ENCODE peak calls at places on chromosome 11, in four cellular contexts. One of them, this sample, is unnamed. For H3K4me1, the result is how much of the 10 kb centered on the place peaks cover.

GRCh38 chr11:93407777-93408401 is 77.3 kb downstream of the DEUP1 start:
- DNase-seq in sigmoid colon: no peak
- DNase-seq in CD4-positive, CD25-positive, alpha-beta regulatory T cell: no peak
- DNase-seq in kidney: no peak
- DNase-seq in this sample: no peak

GRCh38 chr11:66868726-66869291 is 11.9 kb downstream of the LRFN4 start:
- DNase-seq in sigmoid colon: no peak
- DNase-seq in kidney: peak
- DNase-seq in CD4-positive, CD25-positive, alpha-beta regulatory T cell: peak
- DNase-seq in this sample: peak

GRCh38 chr11:122711362-122711761 is 55.8 kb downstream of the UBASH3B start:
- DNase-seq in kidney: no peak
- DNase-seq in CD4-positive, CD25-positive, alpha-beta regulatory T cell: no peak
- DNase-seq in sigmoid colon: peak
- DNase-seq in this sample: no peak

GRCh38 chr11:126385991-126386728 is 30.7 kb downstream of the ST3GAL4 start:
- DNase-seq in sigmoid colon: no peak
- DNase-seq in kidney: no peak
- DNase-seq in CD4-positive, CD25-positive, alpha-beta regulatory T cell: no peak
- DNase-seq in this sample: no peak

GRCh38 chr11:60987577-60988277 is 16.2 kb downstream of the CD6 start:
- DNase-seq in kidney: no peak
- DNase-seq in sigmoid colon: no peak
- DNase-seq in CD4-positive, CD25-positive, alpha-beta regulatory T cell: peak
- DNase-seq in this sample: no peak

GRCh38 chr11:30206249-30206996 is 24.4 kb upstream of the FSHB start:
- DNase-seq in sigmoid colon: no peak
- DNase-seq in CD4-positive, CD25-positive, alpha-beta regulatory T cell: no peak
- DNase-seq in kidney: no peak
- DNase-seq in this sample: no peak

GRCh38 chr11:119248750-119249670 is 42.9 kb downstream of the CBL start:
- DNase-seq in sigmoid colon: no peak
- DNase-seq in CD4-positive, CD25-positive, alpha-beta regulatory T cell: no peak
- DNase-seq in kidney: no peak
- DNase-seq in this sample: no peak

GRCh38 chr11:22800482-22800881 is 29.1 kb downstream of the SVIP start:
- DNase-seq in CD4-positive, CD25-positive, alpha-beta regulatory T cell: no peak
- DNase-seq in kidney: no peak
- DNase-seq in sigmoid colon: no peak
- DNase-seq in this sample: no peak

GRCh38 chr11:119384332-119384731 is 2.8 kb upstream of the USP2 start:
- DNase-seq in sigmoid colon: no peak
- DNase-seq in kidney: no peak
- DNase-seq in CD4-positive, CD25-positive, alpha-beta regulatory T cell: no peak
- DNase-seq in this sample: no peak

GRCh38 chr11:83566948-83567347 is 280.8 kb upstream of the CCDC90B start:
- DNase-seq in sigmoid colon: no peak
- DNase-seq in kidney: no peak
- DNase-seq in CD4-positive, CD25-positive, alpha-beta regulatory T cell: no peak
- DNase-seq in this sample: no peak

GRCh38 chr11:34278708-34279297 is 79.0 kb downstream of the ABTB2 start:
- DNase-seq in sigmoid colon: no peak
- DNase-seq in kidney: no peak
- DNase-seq in CD4-positive, CD25-positive, alpha-beta regulatory T cell: no peak
- DNase-seq in this sample: no peak

GRCh38 chr11:73225851-73226250 is 7.8 kb downstream of the P2RY2 start:
- DNase-seq in kidney: peak
- DNase-seq in CD4-positive, CD25-positive, alpha-beta regulatory T cell: no peak
- DNase-seq in sigmoid colon: peak
- DNase-seq in this sample: no peak

GRCh38 chr11:27830206-27830605 is 130.0 kb upstream of the BDNF start:
- DNase-seq in sigmoid colon: no peak
- DNase-seq in CD4-positive, CD25-positive, alpha-beta regulatory T cell: no peak
- DNase-seq in kidney: no peak
- DNase-seq in this sample: no peak

GRCh38 chr11:111601979-111602864 is at the start of gene SIK2:
- DNase-seq in CD4-positive, CD25-positive, alpha-beta regulatory T cell: peak
- DNase-seq in kidney: peak
- DNase-seq in sigmoid colon: peak
- DNase-seq in this sample: peak
- H3K4me1 ChIP-seq in CD4-positive, CD25-positive, alpha-beta regulatory T cell: under half
- H3K4me1 ChIP-seq in kidney: under half
- H3K4me1 ChIP-seq in sigmoid colon: under half
- H3K4me1 ChIP-seq in this sample: under half

DNA sequence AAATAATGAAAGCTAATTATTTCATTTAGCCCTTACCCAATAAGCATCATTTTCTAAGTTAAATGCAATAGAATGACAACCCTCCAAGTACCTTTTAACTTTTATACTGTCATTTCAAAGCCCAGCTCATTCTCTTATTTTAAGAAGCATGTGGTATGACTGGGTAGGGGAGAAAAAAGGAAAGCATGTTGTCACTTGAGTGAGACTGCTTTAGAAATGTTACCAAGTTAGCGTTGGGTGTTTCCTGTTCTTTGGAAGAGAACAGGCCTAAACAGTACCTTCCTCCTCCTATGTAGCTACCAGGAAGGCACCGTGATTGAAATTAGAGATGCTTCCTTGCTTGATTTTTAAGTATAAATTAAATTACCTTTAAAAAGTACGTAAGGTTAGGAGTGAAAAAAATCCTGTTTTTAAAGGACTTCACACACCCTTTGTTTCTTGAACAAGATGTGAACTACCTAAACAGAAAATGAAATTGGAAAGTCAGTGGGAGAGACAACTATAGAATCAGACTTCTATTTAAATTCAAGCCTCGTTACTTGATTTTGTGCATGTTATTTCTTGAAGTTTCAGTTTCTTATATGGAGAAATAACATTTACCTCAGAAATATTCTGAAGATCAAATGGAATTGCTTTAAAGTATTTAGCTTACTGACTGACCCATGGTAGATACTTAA is 741 bp upstream of the CNTF start:
- DNase-seq in kidney: no peak
- DNase-seq in CD4-positive, CD25-positive, alpha-beta regulatory T cell: peak
- DNase-seq in sigmoid colon: no peak
- DNase-seq in this sample: no peak
- H3K4me1 ChIP-seq in kidney: under half
- H3K4me1 ChIP-seq in CD4-positive, CD25-positive, alpha-beta regulatory T cell: under half
- H3K4me1 ChIP-seq in sigmoid colon: under half
- H3K4me1 ChIP-seq in this sample: under half

GRCh38 chr11:44961894-44962293 is 11.2 kb upstream of the TP53I11 start:
- DNase-seq in CD4-positive, CD25-positive, alpha-beta regulatory T cell: no peak
- DNase-seq in kidney: no peak
- DNase-seq in sigmoid colon: no peak
- DNase-seq in this sample: no peak
- H3K4me1 ChIP-seq in CD4-positive, CD25-positive, alpha-beta regulatory T cell: under half
- H3K4me1 ChIP-seq in kidney: under half
- H3K4me1 ChIP-seq in sigmoid colon: under half
- H3K4me1 ChIP-seq in this sample: under half

GRCh38 chr11:76770642-76771445 is 12.3 kb upstream of the TSKU start:
- DNase-seq in kidney: no peak
- DNase-seq in sigmoid colon: peak
- DNase-seq in CD4-positive, CD25-positive, alpha-beta regulatory T cell: no peak
- DNase-seq in this sample: no peak
- H3K4me1 ChIP-seq in kidney: half or more
- H3K4me1 ChIP-seq in sigmoid colon: under half
- H3K4me1 ChIP-seq in CD4-positive, CD25-positive, alpha-beta regulatory T cell: under half
- H3K4me1 ChIP-seq in this sample: under half

DNA sequence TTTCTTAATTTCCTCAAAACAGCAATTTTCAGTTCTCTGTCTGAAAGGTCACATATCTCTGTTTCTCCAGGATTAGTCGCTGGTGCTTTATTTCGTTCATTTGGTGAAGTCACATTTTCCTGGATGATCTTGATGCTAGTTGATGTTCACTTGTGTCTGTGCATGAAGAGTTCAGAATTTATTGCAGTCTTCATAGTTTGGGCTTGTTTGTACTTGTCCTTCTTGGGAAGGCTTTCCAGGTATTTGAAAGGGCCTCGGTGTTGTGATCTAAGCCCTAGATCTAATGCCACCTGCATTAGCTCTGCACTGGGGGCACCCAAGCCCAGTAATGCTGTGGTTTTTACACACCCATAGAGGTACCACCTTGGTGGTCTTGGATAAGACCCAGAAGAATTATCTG is 228.9 kb downstream of the GUCY1A2 start:
- DNase-seq in kidney: no peak
- DNase-seq in sigmoid colon: no peak
- DNase-seq in CD4-positive, CD25-positive, alpha-beta regulatory T cell: no peak
- DNase-seq in this sample: no peak
- H3K4me1 ChIP-seq in kidney: under half
- H3K4me1 ChIP-seq in sigmoid colon: under half
- H3K4me1 ChIP-seq in CD4-positive, CD25-positive, alpha-beta regulatory T cell: under half
- H3K4me1 ChIP-seq in this sample: under half

GRCh38 chr11:69637956-69638871 is 2.7 kb upstream of the CCND1 start:
- DNase-seq in sigmoid colon: peak
- DNase-seq in kidney: peak
- DNase-seq in CD4-positive, CD25-positive, alpha-beta regulatory T cell: no peak
- DNase-seq in this sample: peak
- H3K4me1 ChIP-seq in sigmoid colon: half or more
- H3K4me1 ChIP-seq in kidney: under half
- H3K4me1 ChIP-seq in CD4-positive, CD25-positive, alpha-beta regulatory T cell: under half
- H3K4me1 ChIP-seq in this sample: under half

DNA sequence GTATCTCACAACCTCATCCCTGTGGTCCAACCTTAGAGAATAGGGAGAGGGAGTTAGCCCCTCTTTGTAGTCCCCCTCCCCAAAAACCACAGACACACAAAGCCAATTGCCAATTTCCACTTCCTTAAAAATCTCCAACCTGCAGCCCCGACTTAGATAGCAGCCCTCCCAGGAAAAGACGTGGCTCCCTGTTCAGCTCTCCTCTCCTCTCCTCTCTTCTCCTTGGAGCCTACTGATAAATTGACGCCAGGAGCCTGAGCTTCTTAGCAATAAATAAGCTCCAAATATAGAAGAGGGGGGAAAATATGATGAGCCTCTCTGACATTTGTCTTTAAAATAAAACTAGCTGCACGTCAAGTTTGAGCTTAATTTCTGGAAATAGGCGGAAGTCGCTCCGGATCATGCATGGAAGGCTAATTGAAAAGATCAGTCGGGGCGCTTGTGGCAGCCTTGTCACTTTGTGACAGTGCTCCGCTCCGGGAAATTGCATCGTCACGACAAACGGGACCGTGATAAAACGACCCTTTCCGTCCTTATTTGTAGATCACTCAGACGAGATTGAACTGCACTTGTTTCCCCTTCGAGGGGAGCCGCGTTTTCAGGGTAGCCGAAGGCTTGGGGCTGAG is 7.2 kb downstream of the PAX6 start:
- DNase-seq in sigmoid colon: no peak
- DNase-seq in kidney: no peak
- DNase-seq in CD4-positive, CD25-positive, alpha-beta regulatory T cell: no peak
- DNase-seq in this sample: no peak
- H3K4me1 ChIP-seq in sigmoid colon: under half
- H3K4me1 ChIP-seq in kidney: under half
- H3K4me1 ChIP-seq in CD4-positive, CD25-positive, alpha-beta regulatory T cell: under half
- H3K4me1 ChIP-seq in this sample: under half

GRCh38 chr11:111045874-111046273 is 199.7 kb upstream of the POU2AF2 start:
- DNase-seq in sigmoid colon: no peak
- DNase-seq in CD4-positive, CD25-positive, alpha-beta regulatory T cell: no peak
- DNase-seq in kidney: no peak
- DNase-seq in this sample: no peak
- H3K4me1 ChIP-seq in sigmoid colon: under half
- H3K4me1 ChIP-seq in CD4-positive, CD25-positive, alpha-beta regulatory T cell: under half
- H3K4me1 ChIP-seq in kidney: under half
- H3K4me1 ChIP-seq in this sample: under half

GRCh38 chr11:2106583-2107209 is 32.5 kb downstream of the IGF2 start:
- DNase-seq in CD4-positive, CD25-positive, alpha-beta regulatory T cell: no peak
- DNase-seq in sigmoid colon: no peak
- DNase-seq in kidney: no peak
- DNase-seq in this sample: no peak

GRCh38 chr11:2102883-2103213 is 36.3 kb downstream of the IGF2 start:
- DNase-seq in CD4-positive, CD25-positive, alpha-beta regulatory T cell: no peak
- DNase-seq in sigmoid colon: no peak
- DNase-seq in kidney: no peak
- DNase-seq in this sample: no peak

GRCh38 chr11:2105536-2105935 is 33.7 kb downstream of the IGF2 start:
- DNase-seq in CD4-positive, CD25-positive, alpha-beta regulatory T cell: no peak
- DNase-seq in sigmoid colon: no peak
- DNase-seq in kidney: peak
- DNase-seq in this sample: no peak

GRCh38 chr11:2103666-2104523 is 35.3 kb downstream of the IGF2 start:
- DNase-seq in CD4-positive, CD25-positive, alpha-beta regulatory T cell: no peak
- DNase-seq in kidney: peak
- DNase-seq in sigmoid colon: peak
- DNase-seq in this sample: no peak

DNA sequence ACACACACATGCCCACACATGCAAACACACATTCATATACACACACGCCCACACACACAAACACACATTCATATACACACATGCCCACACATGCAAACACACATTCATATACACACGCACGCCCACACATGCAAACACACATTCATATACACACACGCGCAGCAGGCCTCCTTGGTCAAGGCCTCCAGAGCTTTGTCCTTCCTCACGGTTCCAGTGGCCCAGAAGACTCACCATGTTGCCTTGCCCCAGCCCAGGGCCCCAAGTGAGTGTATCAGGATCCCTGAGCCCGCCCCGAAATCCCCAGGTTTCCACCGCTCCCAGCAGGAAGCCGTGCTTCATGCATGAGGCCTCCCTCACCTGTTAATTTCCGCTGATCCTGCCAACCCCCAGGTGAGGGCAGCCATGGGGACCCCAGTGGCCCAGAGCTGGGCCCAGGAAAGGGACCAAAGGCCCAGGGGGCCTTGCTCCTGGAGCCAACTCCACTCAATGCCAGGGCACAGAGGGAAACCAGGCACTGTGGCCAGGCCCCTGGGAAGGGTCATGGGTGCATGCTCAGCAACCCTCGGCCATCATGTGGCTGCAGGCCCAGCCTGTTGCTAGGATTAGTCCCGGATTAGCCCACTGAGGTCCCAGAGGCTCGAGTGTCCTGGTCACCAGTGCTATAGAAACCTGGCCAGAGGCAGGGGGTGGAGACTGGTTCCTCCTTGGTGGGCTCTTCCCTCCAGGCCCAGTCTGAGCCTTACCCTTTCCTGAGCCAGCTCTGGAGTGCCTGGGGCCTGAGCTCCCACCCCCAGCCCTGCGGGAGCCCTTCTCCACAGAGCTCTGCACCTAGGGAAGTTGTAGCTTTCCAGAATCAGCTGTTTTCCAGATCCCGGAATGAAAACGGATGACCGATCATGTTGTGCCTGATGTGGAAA is 34.4 kb downstream of the IGF2 start:
- DNase-seq in sigmoid colon: no peak
- DNase-seq in CD4-positive, CD25-positive, alpha-beta regulatory T cell: no peak
- DNase-seq in kidney: peak
- DNase-seq in this sample: no peak
- H3K4me1 ChIP-seq in sigmoid colon: under half
- H3K4me1 ChIP-seq in CD4-positive, CD25-positive, alpha-beta regulatory T cell: under half
- H3K4me1 ChIP-seq in kidney: under half
- H3K4me1 ChIP-seq in this sample: under half

This sample was measured in BE2C.